ENCODE peak calls at places on chromosomes 6 and 20, in seven cellular contexts. H is left ventricle myocardium inferior; S is IMR-90; D is CD8-positive, alpha-beta T cell; F is HepG2; L is SJSA1; R is kidney. P is an unnamed sample.

GRCh38 chr20:21322083-21322710 is 19.1 kb downstream of the XRN2 start:
- DNase-seq in H (no peak), S (peak), D (no peak), F (no peak), L (no peak), R (no peak), P (no peak)

GRCh38 chr6:162509821-162510220 is 217.7 kb downstream of the PRKN start:
- DNase-seq in H (no peak), S (no peak), D (no peak), F (no peak), L (no peak), R (no peak), P (no peak)

GRCh38 chr20:49508435-49509199 is 26.1 kb upstream of the KCNB1 start:
- DNase-seq in H (no peak), S (peak), D (no peak), F (peak), L (peak), R (no peak), P (no peak)

GRCh38 chr6:11315743-11316437 is 83.4 kb upstream of the NEDD9 start:
- DNase-seq in H (no peak), S (peak), D (no peak), F (no peak), L (peak), R (no peak), P (no peak)

GRCh38 chr20:49386848-49387605 is 95.4 kb downstream of the KCNB1 start:
- DNase-seq in H (no peak), S (no peak), D (no peak), F (no peak), L (no peak), R (peak), P (no peak)

GRCh38 chr20:63087872-63088680 is 81.3 kb upstream of the BHLHE23 start:
- DNase-seq in H (peak), S (no peak), D (no peak), F (no peak), L (no peak), R (peak), P (no peak)

GRCh38 chr20:20204326-20204725 is 152.0 kb downstream of the CFAP61 start:
- DNase-seq in H (no peak), S (no peak), D (no peak), F (no peak), L (no peak), R (no peak), P (no peak)

GRCh38 chr20:58127731-58128130 is 100.7 kb downstream of the ANKRD60 start:
- DNase-seq in H (no peak), S (peak), D (no peak), F (peak), L (peak), R (no peak), P (no peak)

GRCh38 chr6:105803439-105803838 is 282.7 kb upstream of the PRDM1 start:
- DNase-seq in H (no peak), S (peak), D (no peak), F (no peak), L (no peak), R (no peak), P (no peak)

GRCh38 chr20:62702886-62703852 is 5.5 kb upstream of the NTSR1 start:
- DNase-seq in H (no peak), S (peak), D (no peak), F (peak), L (peak), R (no peak), P (peak)

GRCh38 chr20:19254086-19254821 is 41.8 kb downstream of the SLC24A3 start:
- DNase-seq in H (no peak), S (no peak), D (no peak), F (no peak), L (no peak), R (no peak), P (peak)

GRCh38 chr6:134830194-134830593 is 119.7 kb downstream of the ALDH8A1 start:
- DNase-seq in H (no peak), S (no peak), D (no peak), F (no peak), L (no peak), R (no peak), P (no peak)

GRCh38 chr6:111804627-111805235 is 68.5 kb downstream of the FYN start:
- DNase-seq in H (no peak), S (peak), D (peak), F (no peak), L (peak), R (no peak), P (no peak)

GRCh38 chr6:7440476-7440875 is 50.9 kb downstream of the RIOK1 start:
- DNase-seq in H (no peak), S (no peak), D (no peak), F (no peak), L (peak), R (no peak), P (no peak)

GRCh38 chr6:143023695-143024094 is 37.0 kb upstream of the AIG1 start:
- DNase-seq in H (no peak), S (no peak), D (no peak), F (no peak), L (no peak), R (no peak), P (no peak)

GRCh38 chr6:169806718-169807117 is 55.3 kb downstream of the ERMARD start:
- DNase-seq in H (no peak), S (no peak), D (no peak), F (no peak), L (no peak), R (no peak), P (no peak)

GRCh38 chr6:45986746-45987274 is 28.9 kb downstream of the CLIC5 start:
- DNase-seq in H (no peak), S (no peak), D (no peak), F (no peak), L (peak), R (no peak), P (no peak)

GRCh38 chr6:11428895-11429294 is 108.7 kb upstream of the TMEM170B start:
- DNase-seq in H (no peak), S (peak), D (no peak), F (peak), L (peak), R (no peak), P (no peak)

GRCh38 chr6:13712485-13712990 is 903 bp upstream of the RANBP9 start:
- DNase-seq in H (no peak), S (peak), D (no peak), F (no peak), L (no peak), R (no peak), P (no peak)

GRCh38 chr6:36769676-36770499 is 69.4 kb downstream of the CPNE5 start:
- DNase-seq in H (no peak), S (peak), D (no peak), F (no peak), L (peak), R (no peak), P (no peak)

GRCh38 chr6:108561742-108562502 is 1.2 kb downstream of the FOXO3 start:
- DNase-seq in H (peak), S (peak), D (no peak), F (peak), L (peak), R (peak), P (peak)
- H3K27ac ChIP-seq in H (peak), S (peak), D (no peak), F (peak), L (peak), R (peak), P (peak)

GRCh38 chr6:159946912-159947311 is 22.0 kb upstream of the IGF2R start:
- DNase-seq in H (no peak), S (no peak), D (no peak), F (no peak), L (no peak), R (no peak), P (no peak)
- H3K27ac ChIP-seq in H (no peak), S (no peak), D (no peak), F (no peak), L (no peak), R (no peak), P (no peak)

GRCh38 chr6:56507517-56507916 is 135.2 kb downstream of the DST start:
- DNase-seq in H (peak), S (no peak), D (no peak), F (no peak), L (no peak), R (no peak), P (peak)
- H3K27ac ChIP-seq in H (peak), S (peak), D (no peak), F (no peak), L (no peak), R (no peak), P (peak)

GRCh38 chr6:116872771-116873170 is 4.3 kb upstream of the RFX6 start:
- DNase-seq in H (no peak), S (no peak), D (no peak), F (no peak), L (no peak), R (no peak), P (no peak)
- H3K27ac ChIP-seq in H (no peak), S (no peak), D (no peak), F (no peak), L (no peak), R (no peak), P (no peak)

GRCh38 chr20:54475334-54476287 is at the start of gene DOK5:
- DNase-seq in H (peak), S (peak), D (no peak), F (no peak), L (no peak), R (peak), P (peak)
- H3K27ac ChIP-seq in H (peak), S (no peak), D (no peak), F (no peak), L (no peak), R (no peak), P (no peak)

GRCh38 chr20:17898548-17898994 is 70.0 kb downstream of the SNX5 start:
- DNase-seq in H (peak), S (peak), D (peak), F (peak), L (peak), R (no peak), P (peak)

GRCh38 chr20:17897566-17898307 is 70.9 kb downstream of the SNX5 start:
- DNase-seq in H (no peak), S (no peak), D (no peak), F (no peak), L (no peak), R (no peak), P (no peak)

GRCh38 chr20:17896247-17896723 is 72.3 kb downstream of the SNX5 start:
- DNase-seq in H (no peak), S (no peak), D (no peak), F (no peak), L (no peak), R (no peak), P (no peak)

GRCh38 chr20:17895641-17896246 is 72.8 kb downstream of the SNX5 start:
- DNase-seq in H (peak), S (peak), D (no peak), F (no peak), L (no peak), R (peak), P (peak)

GRCh38 chr20:17896771-17897369 is 71.7 kb downstream of the SNX5 start:
- DNase-seq in H (no peak), S (no peak), D (no peak), F (peak), L (no peak), R (no peak), P (no peak)
- H3K27ac ChIP-seq in H (peak), S (peak), D (no peak), F (peak), L (no peak), R (peak), P (peak)

P was measured in right cardiac atrium.